ENCODE peak calls at places on chromosomes 11 and 22, in nine cellular contexts. V is stomach, D is endothelial cell of umbilical vein, F is adrenal gland, R is H54, X is suprapubic skin, S is GM12891, T is HCT116, Y is IMR-90. I is an unnamed sample.

GRCh38 chr22:48937032-48937639 is 890.5 kb downstream of the BRD1 start:
- DNase-seq in V (peak), D (no peak), F (no peak), R (no peak), X (no peak), S (no peak), T (no peak), Y (no peak), I (no peak)

GRCh38 chr11:78654071-78654470 is 79.4 kb upstream of the NARS2 start:
- DNase-seq in V (no peak), D (no peak), F (no peak), R (no peak), X (no peak), S (no peak), T (no peak), Y (no peak), I (no peak)

GRCh38 chr11:72091292-72091691 is 10.6 kb downstream of the LRRC51 start:
- DNase-seq in V (peak), D (peak), F (peak), R (no peak), X (peak), S (peak), T (no peak), Y (peak), I (peak)

GRCh38 chr11:113690619-113691569 is 15.2 kb downstream of the TMPRSS5 start:
- DNase-seq in V (peak), D (no peak), F (peak), R (peak), X (no peak), S (no peak), T (peak), Y (peak), I (peak)

GRCh38 chr22:46071451-46072029 is 78.8 kb upstream of the PPARA start:
- DNase-seq in V (peak), D (peak), F (peak), R (no peak), X (peak), S (no peak), T (peak), Y (peak), I (no peak)

GRCh38 chr11:120210651-120211521 is at the start of gene OAF:
- DNase-seq in V (peak), D (peak), F (peak), R (peak), X (no peak), S (peak), T (peak), Y (peak), I (peak)

GRCh38 chr11:9001736-9002135 is 2.1 kb downstream of the NRIP3 start:
- DNase-seq in V (no peak), D (peak), F (peak), R (peak), X (no peak), S (no peak), T (peak), Y (peak), I (no peak)

GRCh38 chr11:35712533-35712932 is 50.0 kb downstream of the TRIM44 start:
- DNase-seq in V (no peak), D (no peak), F (no peak), R (no peak), X (no peak), S (no peak), T (no peak), Y (no peak), I (no peak)

GRCh38 chr11:111765984-111766833 is at the start of gene PPP2R1B:
- DNase-seq in V (peak), D (peak), F (peak), R (peak), X (peak), S (peak), T (peak), Y (peak), I (peak)

GRCh38 chr11:10666976-10667892 is 26.3 kb downstream of the IRAG1 start:
- DNase-seq in V (no peak), D (no peak), F (no peak), R (no peak), X (no peak), S (no peak), T (no peak), Y (peak), I (no peak)

GRCh38 chr11:12771875-12772274 is 97.7 kb downstream of the TEAD1 start:
- DNase-seq in V (no peak), D (no peak), F (no peak), R (no peak), X (no peak), S (no peak), T (no peak), Y (peak), I (no peak)

GRCh38 chr22:48350456-48350855 is 1477.2 kb downstream of the BRD1 start:
- DNase-seq in V (no peak), D (no peak), F (no peak), R (no peak), X (no peak), S (no peak), T (no peak), Y (no peak), I (no peak)

GRCh38 chr11:94997437-94997836 is 23.9 kb downstream of the KDM4D start:
- DNase-seq in V (no peak), D (no peak), F (no peak), R (no peak), X (no peak), S (no peak), T (no peak), Y (no peak), I (peak)

GRCh38 chr11:1484716-1485503 is 1.7 kb downstream of the MOB2 start:
- DNase-seq in V (no peak), D (no peak), F (no peak), R (no peak), X (no peak), S (no peak), T (no peak), Y (no peak), I (no peak)

GRCh38 chr11:61754534-61755482 is 2.4 kb downstream of the MYRF start:
- DNase-seq in V (peak), D (no peak), F (no peak), R (no peak), X (no peak), S (no peak), T (no peak), Y (peak), I (peak)

GRCh38 chr11:61757213-61757862 is 4.9 kb downstream of the MYRF start:
- DNase-seq in V (peak), D (no peak), F (no peak), R (no peak), X (no peak), S (no peak), T (no peak), Y (no peak), I (no peak)

GRCh38 chr11:61753672-61754071 is 1.2 kb downstream of the MYRF start:
- DNase-seq in V (no peak), D (no peak), F (no peak), R (no peak), X (no peak), S (no peak), T (no peak), Y (no peak), I (no peak)

GRCh38 chr11:61756452-61757212 is 4.2 kb downstream of the MYRF start:
- DNase-seq in V (peak), D (peak), F (no peak), R (peak), X (no peak), S (no peak), T (peak), Y (peak), I (peak)

DNA sequence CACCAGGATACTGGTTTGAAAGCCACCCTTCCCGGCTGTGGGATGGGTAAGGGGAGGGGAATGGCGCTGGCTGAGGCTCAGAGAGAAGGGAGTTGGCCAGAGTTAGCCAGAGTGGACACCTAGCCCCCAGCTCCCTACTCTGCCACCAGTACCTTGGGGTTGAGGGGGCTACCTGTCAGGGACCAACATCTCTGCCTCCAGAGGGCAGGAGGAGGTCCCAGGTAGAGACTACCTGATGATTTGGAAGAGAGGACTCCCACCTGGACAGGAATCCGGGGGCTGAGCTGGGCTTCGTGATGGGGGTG is 3.7 kb downstream of the MYRF start:
- DNase-seq in V (no peak), D (no peak), F (no peak), R (no peak), X (no peak), S (no peak), T (no peak), Y (no peak), I (no peak)
- TF ChIP-seq POLR2A in V (no peak), D (no peak), F (no peak), R (no peak), X (no peak), S (no peak), T (no peak), Y (no peak), I (no peak)

DNA sequence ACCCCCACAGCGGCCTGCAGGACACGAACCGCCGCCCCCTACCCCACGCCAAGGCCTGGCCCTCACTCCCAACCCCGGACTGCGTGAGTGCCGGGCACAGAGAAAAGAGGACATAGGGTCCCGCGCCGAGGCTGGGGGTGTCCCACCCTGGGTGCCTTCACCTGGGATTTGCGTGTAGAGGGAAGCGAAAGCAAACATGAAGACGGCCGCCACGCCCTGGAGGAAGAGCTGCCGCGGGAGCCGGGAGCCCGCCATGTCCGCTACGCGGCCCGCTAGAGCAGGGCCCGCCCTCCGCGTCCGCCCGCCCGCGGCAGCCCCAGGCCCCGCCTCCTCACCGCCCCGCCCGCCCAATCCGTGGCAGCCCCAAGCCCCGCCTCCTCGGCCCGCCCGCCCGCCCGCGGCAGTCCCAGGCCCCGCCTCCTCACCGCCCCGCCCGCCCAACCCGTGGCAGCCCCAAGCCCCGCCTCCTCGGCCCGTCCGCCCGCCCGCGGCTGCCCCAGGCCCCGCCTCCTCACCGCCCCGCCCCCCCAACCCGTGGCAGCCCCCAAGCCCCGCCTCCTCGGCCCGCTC is at the start of gene LMF2:
- DNase-seq in V (peak), D (peak), F (peak), R (peak), X (peak), S (peak), T (no peak), Y (no peak), I (peak)
- TF ChIP-seq POLR2A in V (no peak), D (peak), F (peak), R (peak), X (no peak), S (peak), T (no peak), Y (peak), I (no peak)

DNA sequence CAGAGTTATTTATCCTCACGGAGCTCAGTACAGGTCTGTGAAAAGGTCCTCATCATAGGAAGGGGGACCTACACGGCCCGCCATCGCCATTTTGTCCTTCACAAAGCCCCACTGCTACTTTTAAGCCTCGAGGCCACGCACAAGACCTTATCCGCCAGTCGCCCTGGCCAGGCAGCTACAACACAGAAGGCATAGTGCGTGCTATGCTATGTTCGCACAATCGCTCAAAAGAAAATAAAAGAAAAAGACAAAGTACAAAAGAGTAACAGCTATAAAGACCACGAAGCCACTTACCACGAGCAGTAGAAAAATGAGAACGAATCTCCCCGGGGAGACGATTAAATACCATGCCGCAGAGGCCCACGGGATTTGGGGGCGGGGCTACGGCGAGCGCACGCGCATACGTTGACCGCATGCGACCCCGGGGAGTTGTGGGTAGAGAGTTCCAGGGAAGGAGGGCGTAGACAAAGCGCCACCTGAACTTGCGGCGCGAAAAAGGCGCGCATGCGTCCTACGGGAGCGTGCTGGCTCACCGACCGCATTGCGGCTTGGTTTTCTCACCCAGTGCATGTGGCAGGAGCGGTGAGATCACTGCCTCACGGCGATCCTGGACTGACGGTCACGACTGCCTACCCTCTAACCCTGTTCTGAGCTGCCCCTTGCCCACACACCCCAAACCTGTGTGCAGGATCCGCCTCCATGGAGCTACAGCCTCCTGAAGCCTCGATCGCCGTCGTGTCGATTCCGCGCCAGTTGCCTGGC is 16.4 kb upstream of the WDR74 start:
- DNase-seq in V (peak), D (peak), F (peak), R (peak), X (peak), S (peak), T (peak), Y (peak), I (peak)
- TF ChIP-seq POLR2A in V (no peak), D (peak), F (peak), R (peak), X (peak), S (peak), T (peak), Y (peak), I (peak)

GRCh38 chr11:105392546-105392945 is 217.3 kb upstream of the GRIA4 start:
- DNase-seq in V (no peak), D (no peak), F (no peak), R (no peak), X (no peak), S (no peak), T (no peak), Y (peak), I (no peak)
- TF ChIP-seq POLR2A in V (no peak), D (no peak), F (no peak), R (no peak), X (no peak), S (no peak), T (no peak), Y (no peak), I (no peak)

DNA sequence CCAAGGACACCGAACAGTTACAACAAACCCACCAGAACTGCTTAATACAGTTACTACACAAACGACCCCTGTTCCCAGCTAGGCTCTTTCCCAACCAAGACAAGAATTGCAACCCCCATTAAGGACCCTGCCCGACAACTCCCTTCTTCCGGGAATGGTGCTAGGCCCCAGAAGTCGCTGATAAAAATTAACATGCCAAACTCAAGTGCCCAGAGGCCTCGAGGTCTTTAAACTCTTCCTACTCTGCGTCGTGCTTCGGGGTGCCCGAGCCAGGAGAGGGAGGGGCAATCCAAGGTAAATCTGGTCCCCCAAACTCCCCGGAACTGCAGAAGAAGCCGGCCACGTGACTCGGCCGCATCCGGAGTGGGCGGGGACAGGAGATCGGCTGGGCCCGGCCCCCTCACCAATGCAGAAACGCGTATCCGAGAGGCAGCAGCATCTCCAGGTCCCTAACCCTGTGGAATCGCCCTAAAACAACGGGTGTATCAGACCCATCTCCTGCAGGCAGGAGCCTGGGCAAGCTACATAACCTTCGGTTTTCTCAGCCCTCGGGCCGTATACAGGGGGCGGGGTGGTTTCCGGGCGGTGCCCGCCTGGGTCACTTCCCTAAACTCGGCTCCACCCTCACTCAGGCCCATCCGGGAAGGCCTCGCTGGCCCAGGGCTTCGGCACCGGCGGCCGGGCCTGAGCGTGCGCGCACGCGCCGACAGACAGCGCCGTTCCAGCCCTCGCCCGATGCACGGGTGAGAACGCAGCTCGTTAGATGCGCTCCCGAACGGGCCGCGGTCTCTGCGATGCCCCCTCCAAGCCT is 1.1 kb downstream of the CFL1 start:
- DNase-seq in V (peak), D (peak), F (peak), R (peak), X (peak), S (no peak), T (no peak), Y (peak), I (peak)
- TF ChIP-seq POLR2A in V (no peak), D (peak), F (peak), R (peak), X (peak), S (peak), T (no peak), Y (no peak), I (no peak)

DNA sequence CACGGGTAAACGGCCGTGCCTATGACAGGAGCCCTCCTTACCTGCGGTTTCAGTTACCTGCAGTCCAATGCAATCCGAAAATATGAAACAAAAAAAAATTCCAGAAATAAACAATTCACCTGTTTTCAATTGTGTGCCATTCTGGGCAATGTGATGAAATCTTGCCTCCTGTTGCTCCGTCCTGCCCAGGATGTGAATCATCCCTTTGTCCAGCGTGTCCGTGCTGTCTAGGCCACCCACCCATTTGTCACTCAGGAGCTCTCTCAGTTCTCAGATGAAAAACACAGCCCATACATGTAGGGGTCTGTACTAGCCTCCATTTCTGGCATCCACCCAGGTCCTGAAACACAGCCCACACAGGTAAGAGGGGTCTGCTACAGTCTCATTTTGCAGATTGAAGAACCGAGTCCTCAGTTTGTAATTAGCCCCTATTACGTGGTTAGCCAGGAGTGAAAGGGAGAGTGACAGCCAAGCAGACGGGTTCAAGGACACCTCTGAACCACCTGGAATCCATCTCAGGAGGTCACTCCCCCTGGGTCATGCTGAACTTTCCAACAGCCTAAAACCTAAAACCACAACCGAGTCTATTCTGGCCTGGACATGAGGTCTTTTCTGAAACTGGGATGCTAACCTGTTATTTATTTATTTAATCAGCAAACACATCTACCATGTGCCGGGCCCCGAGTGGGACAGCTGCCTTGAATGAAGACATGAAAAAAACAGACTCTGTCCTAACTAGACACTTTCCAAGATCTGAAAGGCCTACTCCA is 317.2 kb downstream of the SHANK2 start:
- DNase-seq in V (no peak), D (no peak), F (no peak), R (no peak), X (no peak), S (no peak), T (peak), Y (peak), I (no peak)
- TF ChIP-seq POLR2A in V (no peak), D (no peak), F (no peak), R (no peak), X (no peak), S (no peak), T (no peak), Y (no peak), I (no peak)

GRCh38 chr22:21070690-21071615 is 25.2 kb downstream of the LRRC74B start:
- DNase-seq in V (no peak), D (no peak), F (no peak), R (no peak), X (no peak), S (no peak), T (no peak), Y (no peak), I (no peak)

GRCh38 chr22:21067075-21067900 is 21.5 kb downstream of the LRRC74B start:
- DNase-seq in V (no peak), D (no peak), F (no peak), R (no peak), X (no peak), S (no peak), T (no peak), Y (no peak), I (no peak)

GRCh38 chr22:21069375-21069774 is 23.6 kb downstream of the LRRC74B start:
- DNase-seq in V (no peak), D (no peak), F (no peak), R (no peak), X (no peak), S (no peak), T (no peak), Y (no peak), I (no peak)

GRCh38 chr22:21067901-21068680 is 22.3 kb downstream of the LRRC74B start:
- DNase-seq in V (no peak), D (no peak), F (no peak), R (no peak), X (no peak), S (no peak), T (no peak), Y (no peak), I (no peak)

GRCh38 chr22:21068681-21069276 is 23.0 kb downstream of the LRRC74B start:
- DNase-seq in V (no peak), D (no peak), F (no peak), R (no peak), X (no peak), S (no peak), T (no peak), Y (no peak), I (no peak)
- TF ChIP-seq POLR2A in V (no peak), D (no peak), F (no peak), R (no peak), X (no peak), S (no peak), T (no peak), Y (no peak), I (no peak)

GRCh38 chr11:24880962-24881361 is 384.1 kb downstream of the LUZP2 start:
- DNase-seq in V (no peak), D (no peak), F (no peak), R (no peak), X (no peak), S (no peak), T (no peak), Y (no peak), I (no peak)

GRCh38 chr11:24886880-24887619 is 390.2 kb downstream of the LUZP2 start:
- DNase-seq in V (no peak), D (no peak), F (no peak), R (no peak), X (no peak), S (no peak), T (no peak), Y (no peak), I (no peak)

GRCh38 chr11:24890426-24890825 is 393.6 kb downstream of the LUZP2 start:
- DNase-seq in V (no peak), D (no peak), F (no peak), R (no peak), X (no peak), S (no peak), T (no peak), Y (no peak), I (no peak)

GRCh38 chr11:24885580-24886173 is 388.8 kb downstream of the LUZP2 start:
- DNase-seq in V (no peak), D (no peak), F (no peak), R (no peak), X (no peak), S (no peak), T (no peak), Y (no peak), I (no peak)
- TF ChIP-seq POLR2A in V (no peak), D (no peak), F (no peak), R (no peak), X (no peak), S (no peak), T (no peak), Y (no peak), I (no peak)

I was measured in erythroblast.